ENCODE peak calls at places on chromosomes 4 and X, in seven cellular contexts. One of them, this sample, is unnamed.

GRCh38 chrX:40207626-40208025 is 109.9 kb upstream of the BCOR start:
- DNase-seq in renal cortical epithelial cell: peak
- DNase-seq in activated T-helper 1 cell treated with anti-CD3 and anti-CD28 coated beads, Interleukin-12 subunit alpha, Interleukin-12 subunit beta, Interleukin-2, Interleukin-4 antibody, amounts not matched to agents 30 ng/mL and 10 ng/mL and 1 ng/mL, durations not matched to agents 14 hours and 24 hours and 36 hours: peak
- DNase-seq in Peyer's patch: no peak
- DNase-seq in fibroblast of the conjunctiva: no peak
- DNase-seq in T47D: no peak
- DNase-seq in lower lobe of right lung: no peak
- DNase-seq in this sample: peak

GRCh38 chrX:145190801-145191389 is 56.4 kb upstream of the SPANXN1 start:
- DNase-seq in renal cortical epithelial cell: peak
- DNase-seq in activated T-helper 1 cell treated with anti-CD3 and anti-CD28 coated beads, Interleukin-12 subunit alpha, Interleukin-12 subunit beta, Interleukin-2, Interleukin-4 antibody, amounts not matched to agents 30 ng/mL and 10 ng/mL and 1 ng/mL, durations not matched to agents 14 hours and 24 hours and 36 hours: no peak
- DNase-seq in Peyer's patch: no peak
- DNase-seq in fibroblast of the conjunctiva: no peak
- DNase-seq in T47D: peak
- DNase-seq in lower lobe of right lung: no peak
- DNase-seq in this sample: peak

GRCh38 chr4:158884280-158884679 is 115.5 kb downstream of the FNIP2 start:
- DNase-seq in renal cortical epithelial cell: peak
- DNase-seq in activated T-helper 1 cell treated with anti-CD3 and anti-CD28 coated beads, Interleukin-12 subunit alpha, Interleukin-12 subunit beta, Interleukin-2, Interleukin-4 antibody, amounts not matched to agents 30 ng/mL and 10 ng/mL and 1 ng/mL, durations not matched to agents 14 hours and 24 hours and 36 hours: no peak
- DNase-seq in Peyer's patch: no peak
- DNase-seq in fibroblast of the conjunctiva: no peak
- DNase-seq in T47D: no peak
- DNase-seq in lower lobe of right lung: no peak
- DNase-seq in this sample: no peak

GRCh38 chr4:26431461-26432165 is 58.7 kb downstream of the CCKAR start:
- DNase-seq in renal cortical epithelial cell: no peak
- DNase-seq in activated T-helper 1 cell treated with anti-CD3 and anti-CD28 coated beads, Interleukin-12 subunit alpha, Interleukin-12 subunit beta, Interleukin-2, Interleukin-4 antibody, amounts not matched to agents 30 ng/mL and 10 ng/mL and 1 ng/mL, durations not matched to agents 14 hours and 24 hours and 36 hours: no peak
- DNase-seq in Peyer's patch: no peak
- DNase-seq in fibroblast of the conjunctiva: no peak
- DNase-seq in T47D: no peak
- DNase-seq in lower lobe of right lung: no peak
- DNase-seq in this sample: no peak

GRCh38 chr4:7328913-7329638 is 105.7 kb downstream of the PSAPL1 start:
- DNase-seq in renal cortical epithelial cell: peak
- DNase-seq in activated T-helper 1 cell treated with anti-CD3 and anti-CD28 coated beads, Interleukin-12 subunit alpha, Interleukin-12 subunit beta, Interleukin-2, Interleukin-4 antibody, amounts not matched to agents 30 ng/mL and 10 ng/mL and 1 ng/mL, durations not matched to agents 14 hours and 24 hours and 36 hours: no peak
- DNase-seq in Peyer's patch: peak
- DNase-seq in fibroblast of the conjunctiva: no peak
- DNase-seq in T47D: peak
- DNase-seq in lower lobe of right lung: peak
- DNase-seq in this sample: peak

GRCh38 chr4:100189820-100190642 is at the start of gene DDIT4L:
- DNase-seq in renal cortical epithelial cell: peak
- DNase-seq in activated T-helper 1 cell treated with anti-CD3 and anti-CD28 coated beads, Interleukin-12 subunit alpha, Interleukin-12 subunit beta, Interleukin-2, Interleukin-4 antibody, amounts not matched to agents 30 ng/mL and 10 ng/mL and 1 ng/mL, durations not matched to agents 14 hours and 24 hours and 36 hours: no peak
- DNase-seq in Peyer's patch: peak
- DNase-seq in fibroblast of the conjunctiva: no peak
- DNase-seq in T47D: no peak
- DNase-seq in lower lobe of right lung: peak
- DNase-seq in this sample: no peak

GRCh38 chr4:1419708-1420107 is 13.5 kb upstream of the NKX1-1 start:
- DNase-seq in renal cortical epithelial cell: no peak
- DNase-seq in activated T-helper 1 cell treated with anti-CD3 and anti-CD28 coated beads, Interleukin-12 subunit alpha, Interleukin-12 subunit beta, Interleukin-2, Interleukin-4 antibody, amounts not matched to agents 30 ng/mL and 10 ng/mL and 1 ng/mL, durations not matched to agents 14 hours and 24 hours and 36 hours: no peak
- DNase-seq in Peyer's patch: no peak
- DNase-seq in fibroblast of the conjunctiva: no peak
- DNase-seq in T47D: no peak
- DNase-seq in lower lobe of right lung: peak
- DNase-seq in this sample: no peak

GRCh38 chr4:8739357-8739756 is 132.3 kb downstream of the HMX1 start:
- DNase-seq in renal cortical epithelial cell: no peak
- DNase-seq in activated T-helper 1 cell treated with anti-CD3 and anti-CD28 coated beads, Interleukin-12 subunit alpha, Interleukin-12 subunit beta, Interleukin-2, Interleukin-4 antibody, amounts not matched to agents 30 ng/mL and 10 ng/mL and 1 ng/mL, durations not matched to agents 14 hours and 24 hours and 36 hours: no peak
- DNase-seq in Peyer's patch: no peak
- DNase-seq in fibroblast of the conjunctiva: no peak
- DNase-seq in T47D: no peak
- DNase-seq in lower lobe of right lung: peak
- DNase-seq in this sample: no peak

GRCh38 chr4:83561381-83561780 is 25.5 kb downstream of the GPAT3 start:
- DNase-seq in renal cortical epithelial cell: peak
- DNase-seq in activated T-helper 1 cell treated with anti-CD3 and anti-CD28 coated beads, Interleukin-12 subunit alpha, Interleukin-12 subunit beta, Interleukin-2, Interleukin-4 antibody, amounts not matched to agents 30 ng/mL and 10 ng/mL and 1 ng/mL, durations not matched to agents 14 hours and 24 hours and 36 hours: no peak
- DNase-seq in Peyer's patch: no peak
- DNase-seq in fibroblast of the conjunctiva: peak
- DNase-seq in T47D: no peak
- DNase-seq in lower lobe of right lung: no peak
- DNase-seq in this sample: peak

GRCh38 chr4:163495900-163496299 is 1.4 kb downstream of the TMA16 start:
- DNase-seq in renal cortical epithelial cell: no peak
- DNase-seq in activated T-helper 1 cell treated with anti-CD3 and anti-CD28 coated beads, Interleukin-12 subunit alpha, Interleukin-12 subunit beta, Interleukin-2, Interleukin-4 antibody, amounts not matched to agents 30 ng/mL and 10 ng/mL and 1 ng/mL, durations not matched to agents 14 hours and 24 hours and 36 hours: no peak
- DNase-seq in Peyer's patch: no peak
- DNase-seq in fibroblast of the conjunctiva: no peak
- DNase-seq in T47D: no peak
- DNase-seq in lower lobe of right lung: no peak
- DNase-seq in this sample: peak

GRCh38 chr4:125484912-125485311 is 170.2 kb downstream of the FAT4 start:
- DNase-seq in renal cortical epithelial cell: peak
- DNase-seq in activated T-helper 1 cell treated with anti-CD3 and anti-CD28 coated beads, Interleukin-12 subunit alpha, Interleukin-12 subunit beta, Interleukin-2, Interleukin-4 antibody, amounts not matched to agents 30 ng/mL and 10 ng/mL and 1 ng/mL, durations not matched to agents 14 hours and 24 hours and 36 hours: no peak
- DNase-seq in Peyer's patch: no peak
- DNase-seq in fibroblast of the conjunctiva: no peak
- DNase-seq in T47D: no peak
- DNase-seq in lower lobe of right lung: no peak
- DNase-seq in this sample: no peak

GRCh38 chr4:2962099-2962455 is 1.1 kb downstream of the NOP14 start:
- DNase-seq in renal cortical epithelial cell: no peak
- DNase-seq in activated T-helper 1 cell treated with anti-CD3 and anti-CD28 coated beads, Interleukin-12 subunit alpha, Interleukin-12 subunit beta, Interleukin-2, Interleukin-4 antibody, amounts not matched to agents 30 ng/mL and 10 ng/mL and 1 ng/mL, durations not matched to agents 14 hours and 24 hours and 36 hours: peak
- DNase-seq in Peyer's patch: no peak
- DNase-seq in fibroblast of the conjunctiva: no peak
- DNase-seq in T47D: no peak
- DNase-seq in lower lobe of right lung: no peak
- DNase-seq in this sample: no peak

GRCh38 chr4:128387600-128388351 is 100.2 kb upstream of the PGRMC2 start:
- DNase-seq in renal cortical epithelial cell: peak
- DNase-seq in activated T-helper 1 cell treated with anti-CD3 and anti-CD28 coated beads, Interleukin-12 subunit alpha, Interleukin-12 subunit beta, Interleukin-2, Interleukin-4 antibody, amounts not matched to agents 30 ng/mL and 10 ng/mL and 1 ng/mL, durations not matched to agents 14 hours and 24 hours and 36 hours: no peak
- DNase-seq in Peyer's patch: no peak
- DNase-seq in fibroblast of the conjunctiva: no peak
- DNase-seq in T47D: no peak
- DNase-seq in lower lobe of right lung: no peak
- DNase-seq in this sample: peak

GRCh38 chrX:106802388-106803275 is at the start of gene TBC1D8B:
- DNase-seq in renal cortical epithelial cell: peak
- DNase-seq in activated T-helper 1 cell treated with anti-CD3 and anti-CD28 coated beads, Interleukin-12 subunit alpha, Interleukin-12 subunit beta, Interleukin-2, Interleukin-4 antibody, amounts not matched to agents 30 ng/mL and 10 ng/mL and 1 ng/mL, durations not matched to agents 14 hours and 24 hours and 36 hours: peak
- DNase-seq in Peyer's patch: peak
- DNase-seq in fibroblast of the conjunctiva: peak
- DNase-seq in T47D: peak
- DNase-seq in lower lobe of right lung: peak
- DNase-seq in this sample: peak

GRCh38 chr4:173835863-173836262 is 305.8 kb upstream of the HAND2 start:
- DNase-seq in renal cortical epithelial cell: no peak
- DNase-seq in activated T-helper 1 cell treated with anti-CD3 and anti-CD28 coated beads, Interleukin-12 subunit alpha, Interleukin-12 subunit beta, Interleukin-2, Interleukin-4 antibody, amounts not matched to agents 30 ng/mL and 10 ng/mL and 1 ng/mL, durations not matched to agents 14 hours and 24 hours and 36 hours: no peak
- DNase-seq in Peyer's patch: no peak
- DNase-seq in fibroblast of the conjunctiva: no peak
- DNase-seq in T47D: no peak
- DNase-seq in lower lobe of right lung: no peak
- DNase-seq in this sample: peak

GRCh38 chr4:153204247-153205027 is at the start of gene TRIM2:
- DNase-seq in renal cortical epithelial cell: peak
- DNase-seq in activated T-helper 1 cell treated with anti-CD3 and anti-CD28 coated beads, Interleukin-12 subunit alpha, Interleukin-12 subunit beta, Interleukin-2, Interleukin-4 antibody, amounts not matched to agents 30 ng/mL and 10 ng/mL and 1 ng/mL, durations not matched to agents 14 hours and 24 hours and 36 hours: no peak
- DNase-seq in Peyer's patch: peak
- DNase-seq in fibroblast of the conjunctiva: peak
- DNase-seq in T47D: no peak
- DNase-seq in lower lobe of right lung: peak
- DNase-seq in this sample: peak

GRCh38 chrX:43560247-43560946 is 95.7 kb upstream of the MAOA start:
- DNase-seq in renal cortical epithelial cell: no peak
- DNase-seq in activated T-helper 1 cell treated with anti-CD3 and anti-CD28 coated beads, Interleukin-12 subunit alpha, Interleukin-12 subunit beta, Interleukin-2, Interleukin-4 antibody, amounts not matched to agents 30 ng/mL and 10 ng/mL and 1 ng/mL, durations not matched to agents 14 hours and 24 hours and 36 hours: no peak
- DNase-seq in Peyer's patch: peak
- DNase-seq in fibroblast of the conjunctiva: no peak
- DNase-seq in T47D: no peak
- DNase-seq in lower lobe of right lung: no peak
- DNase-seq in this sample: no peak

GRCh38 chrX:14125451-14125850 is 95.8 kb upstream of the GEMIN8 start:
- DNase-seq in renal cortical epithelial cell: no peak
- DNase-seq in activated T-helper 1 cell treated with anti-CD3 and anti-CD28 coated beads, Interleukin-12 subunit alpha, Interleukin-12 subunit beta, Interleukin-2, Interleukin-4 antibody, amounts not matched to agents 30 ng/mL and 10 ng/mL and 1 ng/mL, durations not matched to agents 14 hours and 24 hours and 36 hours: no peak
- DNase-seq in Peyer's patch: no peak
- DNase-seq in fibroblast of the conjunctiva: no peak
- DNase-seq in T47D: no peak
- DNase-seq in lower lobe of right lung: no peak
- DNase-seq in this sample: no peak

GRCh38 chr4:143083811-143084472 is 100.8 kb upstream of the USP38 start:
- DNase-seq in renal cortical epithelial cell: no peak
- DNase-seq in activated T-helper 1 cell treated with anti-CD3 and anti-CD28 coated beads, Interleukin-12 subunit alpha, Interleukin-12 subunit beta, Interleukin-2, Interleukin-4 antibody, amounts not matched to agents 30 ng/mL and 10 ng/mL and 1 ng/mL, durations not matched to agents 14 hours and 24 hours and 36 hours: no peak
- DNase-seq in Peyer's patch: no peak
- DNase-seq in fibroblast of the conjunctiva: no peak
- DNase-seq in T47D: peak
- DNase-seq in lower lobe of right lung: no peak
- DNase-seq in this sample: no peak

GRCh38 chrX:12751887-12752286 is 39.3 kb upstream of the PRPS2 start:
- DNase-seq in renal cortical epithelial cell: peak
- DNase-seq in activated T-helper 1 cell treated with anti-CD3 and anti-CD28 coated beads, Interleukin-12 subunit alpha, Interleukin-12 subunit beta, Interleukin-2, Interleukin-4 antibody, amounts not matched to agents 30 ng/mL and 10 ng/mL and 1 ng/mL, durations not matched to agents 14 hours and 24 hours and 36 hours: no peak
- DNase-seq in Peyer's patch: no peak
- DNase-seq in fibroblast of the conjunctiva: no peak
- DNase-seq in T47D: no peak
- DNase-seq in lower lobe of right lung: no peak
- DNase-seq in this sample: no peak

GRCh38 chr4:95293014-95293413 is 255.8 kb downstream of the UNC5C start:
- DNase-seq in renal cortical epithelial cell: peak
- DNase-seq in activated T-helper 1 cell treated with anti-CD3 and anti-CD28 coated beads, Interleukin-12 subunit alpha, Interleukin-12 subunit beta, Interleukin-2, Interleukin-4 antibody, amounts not matched to agents 30 ng/mL and 10 ng/mL and 1 ng/mL, durations not matched to agents 14 hours and 24 hours and 36 hours: no peak
- DNase-seq in Peyer's patch: no peak
- DNase-seq in fibroblast of the conjunctiva: no peak
- DNase-seq in T47D: no peak
- DNase-seq in lower lobe of right lung: no peak
- DNase-seq in this sample: no peak

GRCh38 chr4:102503831-102504786 is 3.0 kb downstream of the NFKB1 start:
- DNase-seq in renal cortical epithelial cell: peak
- DNase-seq in activated T-helper 1 cell treated with anti-CD3 and anti-CD28 coated beads, Interleukin-12 subunit alpha, Interleukin-12 subunit beta, Interleukin-2, Interleukin-4 antibody, amounts not matched to agents 30 ng/mL and 10 ng/mL and 1 ng/mL, durations not matched to agents 14 hours and 24 hours and 36 hours: no peak
- DNase-seq in Peyer's patch: no peak
- DNase-seq in fibroblast of the conjunctiva: no peak
- DNase-seq in T47D: no peak
- DNase-seq in lower lobe of right lung: no peak
- DNase-seq in this sample: no peak

GRCh38 chr4:42341518-42342026 is 55.7 kb upstream of the SHISA3 start:
- DNase-seq in renal cortical epithelial cell: no peak
- DNase-seq in activated T-helper 1 cell treated with anti-CD3 and anti-CD28 coated beads, Interleukin-12 subunit alpha, Interleukin-12 subunit beta, Interleukin-2, Interleukin-4 antibody, amounts not matched to agents 30 ng/mL and 10 ng/mL and 1 ng/mL, durations not matched to agents 14 hours and 24 hours and 36 hours: no peak
- DNase-seq in Peyer's patch: no peak
- DNase-seq in fibroblast of the conjunctiva: no peak
- DNase-seq in T47D: no peak
- DNase-seq in lower lobe of right lung: no peak
- DNase-seq in this sample: peak

GRCh38 chr4:173025131-173025530 is 143.5 kb upstream of the GALNT7 start:
- DNase-seq in renal cortical epithelial cell: peak
- DNase-seq in activated T-helper 1 cell treated with anti-CD3 and anti-CD28 coated beads, Interleukin-12 subunit alpha, Interleukin-12 subunit beta, Interleukin-2, Interleukin-4 antibody, amounts not matched to agents 30 ng/mL and 10 ng/mL and 1 ng/mL, durations not matched to agents 14 hours and 24 hours and 36 hours: no peak
- DNase-seq in Peyer's patch: no peak
- DNase-seq in fibroblast of the conjunctiva: peak
- DNase-seq in T47D: peak
- DNase-seq in lower lobe of right lung: no peak
- DNase-seq in this sample: peak

GRCh38 chrX:84634201-84634782 is 132.0 kb upstream of the HDX start:
- DNase-seq in renal cortical epithelial cell: no peak
- DNase-seq in activated T-helper 1 cell treated with anti-CD3 and anti-CD28 coated beads, Interleukin-12 subunit alpha, Interleukin-12 subunit beta, Interleukin-2, Interleukin-4 antibody, amounts not matched to agents 30 ng/mL and 10 ng/mL and 1 ng/mL, durations not matched to agents 14 hours and 24 hours and 36 hours: no peak
- DNase-seq in Peyer's patch: no peak
- DNase-seq in fibroblast of the conjunctiva: no peak
- DNase-seq in T47D: peak
- DNase-seq in lower lobe of right lung: no peak
- DNase-seq in this sample: no peak